ENCODE peak calls at places on chromosomes 2 and 18, in seven cellular contexts. Y, B, S, T, G, J and A are unnamed samples.

GRCh38 chr2:239129147-239129896 is 271.5 kb downstream of the HDAC4 start:
- DNase-seq in Y (no peak), B (no peak), S (no peak), T (no peak), G (no peak), J (no peak), A (no peak)

GRCh38 chr2:38269421-38269820 is 107.7 kb downstream of the ATL2 start:
- DNase-seq in Y (no peak), B (no peak), S (no peak), T (no peak), G (no peak), J (no peak), A (no peak)

GRCh38 chr2:32748158-32748557 is 120.3 kb downstream of the TTC27 start:
- DNase-seq in Y (no peak), B (no peak), S (no peak), T (no peak), G (no peak), J (no peak), A (no peak)

GRCh38 chr2:212549463-212549862 is 10.9 kb upstream of the ERBB4 start:
- DNase-seq in Y (no peak), B (no peak), S (no peak), T (no peak), G (no peak), J (no peak), A (no peak)

GRCh38 chr18:63186934-63187574 is 132.5 kb downstream of the BCL2 start:
- DNase-seq in Y (no peak), B (no peak), S (no peak), T (no peak), G (no peak), J (no peak), A (no peak)

GRCh38 chr2:12074126-12074883 is 327.9 kb downstream of the LPIN1 start:
- DNase-seq in Y (no peak), B (no peak), S (no peak), T (no peak), G (no peak), J (no peak), A (no peak)

GRCh38 chr2:197097578-197098366 is 171.3 kb upstream of the PGAP1 start:
- DNase-seq in Y (no peak), B (peak), S (no peak), T (peak), G (peak), J (no peak), A (no peak)

GRCh38 chr2:232927793-232928563 is 57.9 kb downstream of the SNORC start:
- DNase-seq in Y (no peak), B (no peak), S (no peak), T (peak), G (no peak), J (no peak), A (peak)

GRCh38 chr18:46335551-46336059 is 231.4 kb downstream of the HAUS1 start:
- DNase-seq in Y (peak), B (peak), S (peak), T (no peak), G (no peak), J (no peak), A (no peak)

GRCh38 chr2:27493948-27494283 is 1.1 kb downstream of the FNDC4 start:
- DNase-seq in Y (no peak), B (no peak), S (no peak), T (no peak), G (peak), J (no peak), A (peak)

GRCh38 chr2:27496357-27497287 is at the start of gene GCKR:
- DNase-seq in Y (no peak), B (no peak), S (no peak), T (peak), G (no peak), J (peak), A (no peak)

GRCh38 chr2:27494284-27494943 is 586 bp downstream of the FNDC4 start:
- DNase-seq in Y (peak), B (peak), S (peak), T (peak), G (peak), J (no peak), A (no peak)

GRCh38 chr2:27495840-27496356 is 741 bp upstream of the GCKR start:
- DNase-seq in Y (no peak), B (no peak), S (no peak), T (no peak), G (no peak), J (no peak), A (no peak)

DNA sequence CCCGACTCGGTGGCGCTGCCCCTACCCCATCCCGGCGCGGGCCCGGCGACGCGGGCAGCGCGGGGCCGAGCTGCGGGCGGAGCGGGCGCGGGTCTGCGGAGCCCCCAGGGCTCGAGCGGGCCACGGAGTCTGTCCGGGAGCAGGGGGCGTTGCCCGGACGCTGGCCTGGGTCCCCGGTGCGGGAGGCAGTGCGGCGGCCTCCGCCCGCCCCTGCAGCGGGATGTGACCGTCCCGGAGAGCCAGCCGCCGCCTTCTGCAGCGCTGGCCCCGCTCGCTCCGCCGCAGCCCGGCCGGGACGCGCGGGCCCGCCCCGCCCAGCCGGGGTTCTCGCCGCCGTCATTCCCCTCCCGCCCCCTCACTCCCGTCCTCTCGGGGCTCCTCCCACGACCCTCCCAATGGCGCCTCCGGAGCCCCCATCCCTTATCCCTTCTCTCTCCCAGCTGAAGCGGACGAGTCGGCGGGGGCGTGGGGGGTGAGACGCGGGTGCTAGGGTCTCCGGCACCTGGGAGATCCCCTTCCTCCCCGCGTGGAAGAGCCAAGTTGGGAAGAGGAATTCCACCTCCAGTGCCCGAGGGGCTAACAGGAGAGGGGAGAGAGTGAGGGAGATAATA is at the start of gene FNDC4:
- DNase-seq in Y (peak), B (peak), S (peak), T (peak), G (peak), J (peak), A (peak)
- TF ChIP-seq POLR2A in Y (peak), B (no peak), S (no peak), T (no peak), G (peak), J (no peak), A (peak)

GRCh38 chr18:2589345-2590060 is 18.1 kb downstream of the NDC80 start:
- DNase-seq in Y (no peak), B (no peak), S (no peak), T (no peak), G (no peak), J (no peak), A (no peak)
- TF ChIP-seq POLR2A in Y (no peak), B (no peak), S (no peak), T (no peak), G (no peak), J (no peak), A (no peak)

GRCh38 chr18:22084547-22084946 is 84.8 kb upstream of the GATA6 start:
- DNase-seq in Y (no peak), B (no peak), S (no peak), T (peak), G (no peak), J (peak), A (peak)

GRCh38 chr18:22088976-22089375 is 80.4 kb upstream of the GATA6 start:
- DNase-seq in Y (no peak), B (no peak), S (no peak), T (no peak), G (no peak), J (no peak), A (no peak)

GRCh38 chr18:22086973-22087372 is 82.4 kb upstream of the GATA6 start:
- DNase-seq in Y (no peak), B (no peak), S (no peak), T (no peak), G (no peak), J (no peak), A (no peak)

GRCh38 chr18:22091341-22091740 is 78.0 kb upstream of the GATA6 start:
- DNase-seq in Y (no peak), B (no peak), S (no peak), T (no peak), G (no peak), J (no peak), A (no peak)

GRCh38 chr18:22088029-22088428 is 81.4 kb upstream of the GATA6 start:
- DNase-seq in Y (peak), B (no peak), S (no peak), T (peak), G (no peak), J (peak), A (peak)
- TF ChIP-seq POLR2A in Y (no peak), B (no peak), S (no peak), T (peak), G (no peak), J (no peak), A (no peak)

DNA sequence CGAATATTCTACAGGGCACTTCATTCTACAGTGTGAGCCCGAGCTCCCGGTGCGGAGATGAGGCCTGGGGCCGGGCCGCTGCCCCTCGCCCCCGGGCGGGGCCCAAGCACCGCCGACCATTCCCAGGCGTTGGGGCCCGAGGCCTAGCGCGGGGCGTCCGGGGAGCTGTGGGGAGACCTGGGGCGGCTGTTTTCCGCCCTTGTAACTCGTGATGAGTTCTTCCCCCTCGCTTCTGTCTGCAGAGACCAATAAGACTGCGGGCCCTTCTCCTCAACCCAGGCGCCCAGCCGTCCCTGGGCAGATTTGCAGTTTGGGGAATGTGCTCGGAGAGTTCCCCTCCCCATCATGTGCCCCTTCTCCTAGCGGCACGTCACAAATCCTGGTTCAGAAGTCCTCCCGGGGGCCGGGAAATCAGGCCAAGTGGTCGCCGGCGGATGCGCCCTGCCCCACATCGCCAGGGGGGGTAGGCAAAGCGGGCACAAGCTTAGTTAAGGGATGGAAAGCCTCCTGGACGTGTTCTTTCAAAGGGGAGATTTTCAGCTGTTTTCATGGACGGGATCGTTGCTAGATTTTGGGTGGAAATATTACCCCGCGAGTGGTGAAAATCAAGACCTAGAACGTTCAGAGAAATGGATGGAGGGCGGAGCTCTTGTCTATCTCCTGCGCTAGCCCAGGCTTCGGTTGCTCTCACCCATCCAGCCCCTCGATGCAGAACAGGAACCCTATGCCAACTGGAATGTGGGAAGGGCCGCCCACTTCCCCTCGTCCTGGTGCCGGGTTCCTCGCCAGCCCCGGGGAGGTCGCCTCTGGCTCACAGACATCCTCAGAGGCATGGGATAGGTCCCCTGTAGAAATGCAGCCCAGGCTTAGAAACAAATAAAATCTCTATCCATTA is 18.8 kb upstream of the HAAO start:
- DNase-seq in Y (peak), B (peak), S (peak), T (peak), G (peak), J (no peak), A (peak)
- TF ChIP-seq POLR2A in Y (peak), B (peak), S (peak), T (peak), G (peak), J (no peak), A (no peak)